ENCODE peak calls at places on chromosomes 6 and 20, in seven cellular contexts. P, D, L, A, I, H and K are unnamed samples.

GRCh38 chr6:5941188-5941587 is 65.5 kb downstream of the NRN1 start:
- DNase-seq in P (no peak), D (no peak), L (no peak), A (no peak), I (no peak), H (no peak), K (no peak)

GRCh38 chr6:39314273-39314790 is at the start of gene KCNK17:
- DNase-seq in P (no peak), D (no peak), L (peak), A (no peak), I (no peak), H (no peak), K (no peak)

GRCh38 chr6:22411408-22412105 is 114.7 kb upstream of the PRL start:
- DNase-seq in P (no peak), D (no peak), L (no peak), A (no peak), I (peak), H (no peak), K (no peak)

GRCh38 chr6:18307006-18307405 is 42.7 kb upstream of the DEK start:
- DNase-seq in P (no peak), D (no peak), L (no peak), A (peak), I (no peak), H (no peak), K (no peak)

GRCh38 chr20:36654506-36654905 is 8.5 kb upstream of the SLA2 start:
- DNase-seq in P (no peak), D (no peak), L (no peak), A (no peak), I (no peak), H (no peak), K (no peak)

GRCh38 chr6:112177081-112177480 is 77.3 kb downstream of the LAMA4 start:
- DNase-seq in P (no peak), D (no peak), L (no peak), A (no peak), I (no peak), H (no peak), K (no peak)

GRCh38 chr6:96760153-96760687 is 77.1 kb downstream of the GPR63 start:
- DNase-seq in P (no peak), D (no peak), L (no peak), A (no peak), I (no peak), H (no peak), K (no peak)

GRCh38 chr20:11581271-11581670 is 336.4 kb upstream of the BTBD3 start:
- DNase-seq in P (no peak), D (no peak), L (no peak), A (no peak), I (no peak), H (no peak), K (no peak)

GRCh38 chr6:47714802-47715201 is 16.4 kb downstream of the ADGRF4 start:
- DNase-seq in P (no peak), D (no peak), L (no peak), A (no peak), I (no peak), H (no peak), K (no peak)

GRCh38 chr6:114419175-114419574 is 76.4 kb upstream of the HS3ST5 start:
- DNase-seq in P (no peak), D (no peak), L (no peak), A (no peak), I (no peak), H (no peak), K (no peak)

GRCh38 chr6:130862370-130862769 is 35.2 kb downstream of the SMLR1 start:
- DNase-seq in P (no peak), D (no peak), L (no peak), A (no peak), I (no peak), H (no peak), K (no peak)

GRCh38 chr20:23156170-23156841 is 70.2 kb upstream of the CD93 start:
- DNase-seq in P (no peak), D (peak), L (no peak), A (peak), I (no peak), H (no peak), K (no peak)

GRCh38 chr6:47579040-47579439 is 101.5 kb downstream of the CD2AP start:
- DNase-seq in P (no peak), D (no peak), L (no peak), A (no peak), I (no peak), H (no peak), K (no peak)

GRCh38 chr20:8244637-8245036 is 112.6 kb downstream of the PLCB1 start:
- DNase-seq in P (peak), D (no peak), L (no peak), A (peak), I (peak), H (no peak), K (no peak)

GRCh38 chr6:20197251-20197650 is 15.0 kb downstream of the MBOAT1 start:
- DNase-seq in P (no peak), D (no peak), L (no peak), A (no peak), I (no peak), H (no peak), K (no peak)

GRCh38 chr20:64119301-64119680 is 11.9 kb upstream of the NPBWR2 start:
- DNase-seq in P (no peak), D (no peak), L (no peak), A (no peak), I (no peak), H (no peak), K (no peak)

GRCh38 chr6:54386295-54386694 is 78.1 kb downstream of the TINAG start:
- DNase-seq in P (no peak), D (no peak), L (no peak), A (no peak), I (no peak), H (no peak), K (no peak)

GRCh38 chr6:15080895-15081294 is 165.0 kb upstream of the JARID2 start:
- DNase-seq in P (no peak), D (no peak), L (no peak), A (no peak), I (no peak), H (no peak), K (no peak)

GRCh38 chr6:106745824-106746610 is 116.6 kb downstream of the QRSL1 start:
- DNase-seq in P (no peak), D (no peak), L (no peak), A (no peak), I (no peak), H (no peak), K (no peak)

GRCh38 chr6:45780523-45780922 is 235.1 kb downstream of the CLIC5 start:
- DNase-seq in P (no peak), D (no peak), L (no peak), A (no peak), I (no peak), H (no peak), K (no peak)

GRCh38 chr6:43627008-43627825 is 1.8 kb downstream of the GTPBP2 start:
- DNase-seq in P (peak), D (peak), L (no peak), A (peak), I (peak), H (peak), K (no peak)

GRCh38 chr20:6121504-6121903 is 1.3 kb downstream of the FERMT1 start:
- DNase-seq in P (no peak), D (no peak), L (no peak), A (no peak), I (no peak), H (no peak), K (no peak)

GRCh38 chr20:54176610-54177009 is 2.8 kb upstream of the CYP24A1 start:
- DNase-seq in P (no peak), D (no peak), L (no peak), A (no peak), I (no peak), H (no peak), K (no peak)

GRCh38 chr20:54173653-54174451 is at the start of gene CYP24A1:
- DNase-seq in P (no peak), D (peak), L (no peak), A (no peak), I (no peak), H (peak), K (no peak)

GRCh38 chr20:54172856-54173652 is 732 bp downstream of the CYP24A1 start:
- DNase-seq in P (peak), D (no peak), L (no peak), A (no peak), I (no peak), H (peak), K (no peak)

GRCh38 chr20:54172532-54172855 is 1.3 kb downstream of the CYP24A1 start:
- DNase-seq in P (no peak), D (no peak), L (no peak), A (no peak), I (no peak), H (no peak), K (no peak)

GRCh38 chr20:54174452-54175175 is 828 bp upstream of the CYP24A1 start:
- DNase-seq in P (no peak), D (no peak), L (no peak), A (no peak), I (no peak), H (no peak), K (no peak)
- H3K4me3 ChIP-seq in P (no peak), D (peak), L (no peak), A (peak), I (no peak), H (no peak), K (peak)

GRCh38 chr6:1562171-1562955 is 47.4 kb upstream of the FOXC1 start:
- DNase-seq in P (no peak), D (no peak), L (no peak), A (no peak), I (no peak), H (no peak), K (no peak)
- H3K4me3 ChIP-seq in P (no peak), D (no peak), L (no peak), A (no peak), I (no peak), H (no peak), K (no peak)

GRCh38 chr6:165869526-165869925 is 206.5 kb upstream of the PDE10A start:
- DNase-seq in P (no peak), D (no peak), L (no peak), A (no peak), I (no peak), H (no peak), K (no peak)
- H3K4me3 ChIP-seq in P (no peak), D (no peak), L (no peak), A (no peak), I (no peak), H (no peak), K (no peak)

DNA sequence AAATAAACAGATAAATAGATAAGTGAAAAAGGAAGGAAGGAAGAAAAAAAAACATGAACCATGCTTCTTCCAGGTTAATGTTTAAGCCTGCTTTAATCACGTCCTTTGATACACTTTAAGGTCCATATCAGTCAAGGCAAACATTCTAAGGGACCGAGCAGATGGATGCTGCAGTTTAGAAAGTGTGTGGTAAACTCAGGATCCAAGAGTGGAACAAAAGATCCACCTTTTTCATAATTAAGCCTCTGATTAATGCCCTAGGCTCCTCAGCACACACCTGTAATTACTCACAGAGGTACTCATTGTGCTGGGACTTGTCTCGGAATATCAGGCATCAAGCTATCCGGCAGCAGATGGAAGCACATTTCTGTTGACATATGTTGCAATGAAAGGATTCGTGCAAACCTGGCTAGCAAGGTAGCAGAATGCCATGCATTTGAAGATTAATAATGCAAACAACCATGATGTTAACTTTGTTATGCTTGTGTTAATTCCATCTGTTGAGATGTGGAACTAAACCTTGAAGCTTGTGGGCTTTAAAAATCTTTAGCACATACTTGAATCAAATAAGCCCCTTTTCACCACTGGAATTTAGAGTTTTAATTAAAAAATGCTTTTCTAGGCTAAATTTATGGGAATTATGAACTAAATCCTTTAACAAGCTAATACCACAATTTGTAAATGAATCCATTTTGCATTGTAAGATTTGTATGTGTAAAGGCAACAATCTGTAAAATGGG is 163.7 kb downstream of the RALGAPA2 start:
- DNase-seq in P (peak), D (peak), L (no peak), A (no peak), I (no peak), H (no peak), K (no peak)
- H3K4me3 ChIP-seq in P (no peak), D (no peak), L (no peak), A (no peak), I (no peak), H (no peak), K (no peak)

GRCh38 chr6:42295181-42295580 is 77.5 kb upstream of the MRPS10 start:
- DNase-seq in P (no peak), D (no peak), L (no peak), A (no peak), I (no peak), H (no peak), K (no peak)
- H3K4me3 ChIP-seq in P (no peak), D (no peak), L (no peak), A (no peak), I (no peak), H (no peak), K (no peak)

GRCh38 chr6:166552600-166552999 is 33.9 kb downstream of the RAMACL start:
- DNase-seq in P (no peak), D (no peak), L (no peak), A (no peak), I (no peak), H (no peak), K (no peak)

GRCh38 chr6:166555066-166555465 is 31.4 kb downstream of the RAMACL start:
- DNase-seq in P (no peak), D (no peak), L (no peak), A (no peak), I (no peak), H (no peak), K (no peak)

GRCh38 chr6:166551797-166552495 is 34.5 kb downstream of the RAMACL start:
- DNase-seq in P (no peak), D (no peak), L (no peak), A (no peak), I (no peak), H (no peak), K (no peak)

GRCh38 chr6:166554316-166554715 is 32.2 kb downstream of the RAMACL start:
- DNase-seq in P (no peak), D (no peak), L (no peak), A (no peak), I (no peak), H (no peak), K (no peak)

GRCh38 chr6:166553563-166554271 is 32.8 kb downstream of the RAMACL start:
- DNase-seq in P (no peak), D (no peak), L (no peak), A (peak), I (peak), H (no peak), K (no peak)
- H3K4me3 ChIP-seq in P (no peak), D (no peak), L (no peak), A (no peak), I (no peak), H (no peak), K (no peak)